ENCODE peak calls at places on chromosomes 2 and 18, in ten cellular contexts. E is kidney tubule cell; A is stimulated activated CD4-positive, alpha-beta T cell treated with anti-CD3 and anti-CD28 coated beads, Interleukin-4, amount 100 ng/mL, for 24 hours; Q is WTC11; N is GM06990; I is HS-27A; S is amniotic stem cell; O is right cardiac atrium; L is activated T-cell treated with anti-CD3 and anti-CD28 coated beads, Interleukin-2, amount 50 U/mL, for 72 hours; K is ovary. U is an unnamed sample.

GRCh38 chr2:200741468-200742202 is 70.1 kb upstream of the BZW1 start:
- DNase-seq in Q (no peak), K (no peak), I (no peak), N (no peak), O (peak), S (no peak), E (no peak), A (no peak), L (no peak), U (no peak)

GRCh38 chr18:61855992-61856378 is 36.8 kb downstream of the RNF152 start:
- DNase-seq in O (no peak), A (no peak), L (no peak), Q (no peak), N (no peak), K (no peak), E (no peak), S (no peak), I (no peak), U (no peak)

GRCh38 chr2:69798909-69799526 is 30.4 kb upstream of the GMCL1 start:
- DNase-seq in S (no peak), Q (no peak), E (peak), A (no peak), O (no peak), L (no peak), K (no peak), N (no peak), I (no peak), U (no peak)

GRCh38 chr2:70069049-70069448 is 18.2 kb upstream of the PCBP1 start:
- DNase-seq in E (peak), I (no peak), N (peak), S (no peak), A (peak), O (no peak), L (peak), K (no peak), Q (no peak), U (no peak)

GRCh38 chr2:138485019-138485418 is 16.6 kb upstream of the SPOPL start:
- DNase-seq in I (no peak), L (no peak), S (no peak), O (no peak), E (peak), K (no peak), N (no peak), Q (no peak), A (no peak), U (no peak)

GRCh38 chr2:165593081-165593480 is 123.6 kb downstream of the CSRNP3 start:
- DNase-seq in A (no peak), L (no peak), I (no peak), Q (no peak), K (no peak), E (no peak), N (no peak), O (no peak), S (no peak), U (no peak)

GRCh38 chr2:118185210-118186109 is 97.2 kb downstream of the INSIG2 start:
- DNase-seq in I (peak), N (peak), L (peak), Q (peak), S (peak), K (peak), E (peak), O (peak), A (peak), U (no peak)

GRCh38 chr2:23513881-23514793 is 129.2 kb downstream of the KLHL29 start:
- DNase-seq in Q (no peak), K (no peak), I (no peak), A (no peak), S (no peak), L (no peak), O (peak), N (no peak), E (no peak), U (no peak)

GRCh38 chr2:174112073-174112472 is 136.3 kb downstream of the OLA1 start:
- DNase-seq in Q (no peak), I (no peak), K (no peak), N (no peak), S (no peak), L (no peak), A (no peak), O (no peak), E (no peak), U (no peak)

GRCh38 chr2:46024146-46024779 is 272.9 kb upstream of the EPAS1 start:
- DNase-seq in L (no peak), Q (no peak), K (no peak), I (no peak), O (no peak), N (no peak), E (no peak), A (no peak), S (no peak), U (no peak)

GRCh38 chr2:147331790-147332419 is 512.9 kb upstream of the ACVR2A start:
- DNase-seq in E (peak), Q (peak), S (no peak), O (no peak), N (peak), A (peak), L (peak), I (peak), K (no peak), U (peak)

GRCh38 chr2:215796160-215796559 is 217.2 kb downstream of the MREG start:
- DNase-seq in Q (no peak), N (no peak), O (no peak), S (no peak), I (no peak), K (no peak), A (no peak), E (peak), L (peak), U (no peak)

GRCh38 chr2:215401896-215402379 is 33.9 kb downstream of the FN1 start:
- DNase-seq in S (no peak), A (no peak), K (no peak), O (no peak), N (no peak), L (no peak), I (peak), E (peak), Q (no peak), U (no peak)

GRCh38 chr2:199717587-199717907 is 133.4 kb downstream of the FTCDNL1 start:
- DNase-seq in E (no peak), L (no peak), A (no peak), O (no peak), I (no peak), K (no peak), Q (no peak), N (no peak), S (no peak), U (no peak)

GRCh38 chr2:30026091-30027055 is 105.0 kb upstream of the ALK start:
- DNase-seq in I (no peak), E (peak), K (peak), L (no peak), S (peak), O (peak), A (no peak), Q (peak), N (no peak), U (peak)

GRCh38 chr18:55031979-55032378 is 72.7 kb upstream of the CCDC68 start:
- DNase-seq in E (peak), Q (no peak), I (no peak), O (no peak), L (no peak), N (no peak), K (no peak), S (no peak), A (no peak), U (no peak)

GRCh38 chr18:45090526-45091140 is 409.9 kb downstream of the SETBP1 start:
- DNase-seq in Q (no peak), I (no peak), N (no peak), E (no peak), A (no peak), K (no peak), L (no peak), S (no peak), O (no peak), U (no peak)

GRCh38 chr2:158914731-158915130 is 53.7 kb upstream of the TANC1 start:
- DNase-seq in K (no peak), L (no peak), S (no peak), I (no peak), Q (no peak), A (no peak), E (peak), O (no peak), N (no peak), U (no peak)

GRCh38 chr2:2464095-2464494 is 133.0 kb upstream of the MYT1L start:
- DNase-seq in S (no peak), L (no peak), Q (no peak), A (no peak), N (no peak), E (no peak), O (no peak), I (no peak), K (no peak), U (no peak)

GRCh38 chr18:68262697-68263293 is 452.1 kb downstream of the TMX3 start:
- DNase-seq in Q (no peak), O (no peak), A (no peak), K (no peak), L (no peak), S (peak), I (peak), N (no peak), E (peak), U (no peak)

GRCh38 chr2:214652473-214652872 is 157.0 kb downstream of the BARD1 start:
- DNase-seq in O (no peak), N (no peak), S (no peak), Q (no peak), E (no peak), K (no peak), I (no peak), A (no peak), L (no peak), U (no peak)

GRCh38 chr18:9855686-9856085 is 30.1 kb upstream of the TXNDC2 start:
- DNase-seq in N (no peak), A (no peak), K (no peak), I (no peak), L (no peak), E (peak), O (no peak), S (no peak), Q (no peak), U (no peak)

GRCh38 chr2:37421686-37422085 is 77.3 kb downstream of the QPCT start:
- DNase-seq in S (no peak), L (no peak), A (no peak), N (no peak), K (no peak), Q (no peak), O (no peak), I (no peak), E (no peak), U (no peak)

GRCh38 chr2:82487354-82487753 is 1971.7 kb downstream of the SUCLG1 start:
- DNase-seq in E (no peak), I (no peak), L (no peak), S (no peak), N (no peak), A (no peak), O (no peak), K (no peak), Q (no peak), U (no peak)

GRCh38 chr2:40797115-40797514 is 345.2 kb upstream of the SLC8A1 start:
- DNase-seq in Q (no peak), I (no peak), K (no peak), L (no peak), A (no peak), O (no peak), S (peak), N (no peak), E (peak), U (no peak)

GRCh38 chr2:146094185-146094584 is 1574.3 kb upstream of the ZEB2 start:
- DNase-seq in K (no peak), Q (no peak), E (no peak), A (no peak), O (no peak), I (no peak), N (no peak), S (no peak), L (no peak), U (no peak)

GRCh38 chr18:6776193-6776592 is 46.7 kb downstream of the ARHGAP28 start:
- DNase-seq in Q (no peak), K (peak), A (no peak), L (no peak), I (no peak), N (no peak), O (no peak), S (no peak), E (no peak), U (no peak)

GRCh38 chr2:127078691-127079270 is 28.2 kb downstream of the BIN1 start:
- DNase-seq in O (no peak), N (no peak), A (no peak), E (no peak), I (no peak), Q (no peak), S (no peak), L (no peak), K (no peak), U (no peak)

GRCh38 chr2:226799211-226799975 is at the start of gene IRS1:
- DNase-seq in Q (peak), N (peak), A (peak), I (peak), O (peak), L (peak), E (peak), S (peak), K (peak), U (no peak)

GRCh38 chr2:207762146-207762545 is 7.6 kb downstream of the FZD5 start:
- DNase-seq in O (no peak), I (no peak), E (no peak), K (no peak), A (no peak), L (no peak), Q (no peak), S (no peak), N (no peak), U (no peak)

GRCh38 chr2:24330161-24330560 is 30.2 kb downstream of the ITSN2 start:
- DNase-seq in A (no peak), K (no peak), I (no peak), Q (no peak), S (no peak), N (peak), L (no peak), O (no peak), E (no peak), U (no peak)

GRCh38 chr18:59556265-59556664 is 141.0 kb downstream of the CCBE1 start:
- DNase-seq in A (no peak), E (no peak), I (no peak), O (no peak), L (no peak), N (no peak), S (no peak), Q (no peak), K (no peak), U (no peak)

GRCh38 chr2:60042023-60042422 is 511.4 kb downstream of the BCL11A start:
- DNase-seq in L (no peak), A (no peak), S (no peak), N (no peak), O (no peak), Q (no peak), I (no peak), K (no peak), E (no peak), U (no peak)

GRCh38 chr2:42858140-42859005 is 66.0 kb upstream of the HAAO start:
- DNase-seq in K (peak), O (no peak), I (no peak), Q (no peak), L (no peak), A (no peak), E (no peak), N (no peak), S (no peak), U (no peak)

GRCh38 chr18:51051105-51051712 is 21.2 kb downstream of the SMAD4 start:
- DNase-seq in E (peak), O (no peak), L (no peak), N (no peak), S (peak), I (no peak), Q (no peak), K (no peak), A (peak), U (no peak)

GRCh38 chr2:190837991-190838390 is 42.6 kb upstream of the GLS start:
- DNase-seq in I (no peak), E (peak), S (no peak), N (no peak), K (no peak), L (no peak), Q (no peak), O (no peak), A (no peak), U (no peak)

GRCh38 chr2:159695798-159696448 is 16.4 kb upstream of the MARCHF7 start:
- DNase-seq in E (no peak), I (no peak), S (no peak), K (no peak), Q (no peak), O (no peak), L (no peak), N (peak), A (no peak), U (no peak)

GRCh38 chr2:3526871-3527270 is 7.5 kb upstream of the ADI1 start:
- DNase-seq in K (no peak), I (no peak), N (no peak), A (no peak), E (no peak), L (no peak), S (no peak), Q (no peak), O (no peak), U (no peak)

GRCh38 chr2:71358931-71359671 is 27.5 kb downstream of the ZNF638 start:
- DNase-seq in N (no peak), K (no peak), E (peak), S (no peak), I (no peak), Q (no peak), L (peak), O (no peak), A (peak), U (no peak)